ENCODE peak calls at places on chromosomes 11 and 22, in seven cellular contexts. O, R, Q, M, Z, D and C are unnamed samples.

GRCh38 chr11:107397357-107397756 is 60.3 kb downstream of the CWF19L2 start:
- DNase-seq in O (peak; percentile 42), R (no peak), Q (no peak), M (no peak), Z (no peak), D (no peak), C (no peak)

GRCh38 chr11:80188228-80188627 is 747.4 kb upstream of the TENM4 start:
- DNase-seq in O (no peak), R (no peak), Q (no peak), M (no peak), Z (no peak), D (no peak), C (no peak)

GRCh38 chr11:125110506-125110905 is 920 bp downstream of the TMEM218 start:
- DNase-seq in O (no peak), R (no peak), Q (no peak), M (no peak), Z (peak; percentile 38), D (no peak), C (no peak)

GRCh38 chr22:48695251-48695650 is 1132.4 kb downstream of the BRD1 start:
- DNase-seq in O (no peak), R (no peak), Q (no peak), M (no peak), Z (peak; percentile 13), D (no peak), C (no peak)

GRCh38 chr22:48880749-48881148 is 946.9 kb downstream of the BRD1 start:
- DNase-seq in O (no peak), R (no peak), Q (no peak), M (no peak), Z (no peak), D (no peak), C (peak; percentile 11)

GRCh38 chr11:15969281-15969680 is 387.1 kb downstream of the SOX6 start:
- DNase-seq in O (peak; percentile 79), R (no peak), Q (peak; percentile 83), M (peak; percentile 40), Z (peak; percentile 86), D (peak; percentile 55), C (no peak)

GRCh38 chr11:62008177-62008576 is 40.7 kb upstream of the FTH1 start:
- DNase-seq in O (no peak), R (no peak), Q (no peak), M (no peak), Z (no peak), D (no peak), C (no peak)

GRCh38 chr11:27694992-27695391 is 5.3 kb downstream of the BDNF start:
- DNase-seq in O (no peak), R (no peak), Q (no peak), M (no peak), Z (peak; percentile 67), D (no peak), C (no peak)

GRCh38 chr22:38454011-38454360 is 1.0 kb downstream of the KCNJ4 start:
- DNase-seq in O (no peak), R (no peak), Q (no peak), M (no peak), Z (no peak), D (no peak), C (no peak)
- H3K4me3 ChIP-seq in O (no peak overlapping the region), R (no peak overlapping the region), Q (no peak overlapping the region), M (no peak overlapping the region), Z (no peak overlapping the region), D (no peak overlapping the region), C (no peak overlapping the region)

DNA sequence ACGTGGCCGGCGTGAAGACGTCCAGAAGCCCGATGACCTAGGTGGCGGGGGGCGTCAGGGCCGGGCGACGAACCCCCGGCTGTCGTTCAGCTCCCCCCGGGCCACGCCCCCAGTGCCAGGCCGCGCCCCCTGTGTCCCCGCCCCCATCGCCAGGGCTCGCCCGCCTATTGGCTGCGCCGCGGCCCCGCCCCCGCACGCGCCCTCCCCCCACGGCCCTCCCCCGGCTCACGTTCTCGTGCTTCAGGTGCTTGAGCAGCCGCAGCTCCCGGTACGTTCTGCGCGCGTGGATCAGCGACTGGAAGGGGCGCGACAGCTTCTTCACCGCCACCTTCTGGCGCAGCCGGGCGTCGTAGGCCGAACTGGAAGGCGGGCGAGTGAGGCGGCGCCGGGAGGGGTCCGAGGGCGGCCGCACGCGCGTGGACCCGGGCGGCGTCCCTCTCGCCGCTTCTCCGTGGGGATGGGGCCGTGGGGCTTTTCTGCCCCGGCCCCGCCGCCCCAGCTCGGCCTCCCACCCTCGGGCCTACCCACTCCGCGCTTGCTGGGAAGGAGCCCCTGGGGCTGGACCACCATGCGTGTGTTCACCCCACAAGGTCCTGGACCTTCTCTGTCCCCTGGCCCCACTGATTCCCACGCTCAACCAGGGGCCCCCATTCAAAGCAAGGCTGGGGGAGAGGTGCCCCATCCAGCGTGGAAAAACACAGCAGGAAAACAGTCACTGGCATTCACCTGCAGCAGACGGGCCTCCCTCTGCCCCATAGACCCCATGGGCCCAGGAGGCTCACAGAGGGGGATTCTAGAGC is 2.4 kb downstream of the MAPK11 start:
- DNase-seq in O (peak; percentile 64), R (peak; percentile 38), Q (peak; percentile 77), M (no peak), Z (peak; percentile 81), D (no peak), C (peak; percentile 76)
- H3K4me3 ChIP-seq in O (no peak overlapping the region), R (no peak overlapping the region), Q (peak overlapping the region; percentile 48), M (peak overlapping the region; percentile 19), Z (peak overlapping the region; percentile 63), D (peak overlapping the region; percentile 19), C (peak overlapping the region; percentile 45)

GRCh38 chr11:33997473-33998347 is 53.8 kb upstream of the CAPRIN1 start:
- DNase-seq in O (peak; percentile 35), R (no peak), Q (no peak), M (no peak), Z (peak; percentile 12), D (no peak), C (no peak)
- H3K4me3 ChIP-seq in O (no peak overlapping the region), R (peak overlapping the region; percentile 33), Q (no peak overlapping the region), M (no peak overlapping the region), Z (peak overlapping the region; percentile 17), D (no peak overlapping the region), C (no peak overlapping the region)

GRCh38 chr22:35838849-35839646 is 121.4 kb downstream of the APOL5 start:
- DNase-seq in O (peak; percentile 33), R (no peak), Q (peak; percentile 73), M (no peak), Z (peak; percentile 91), D (peak; percentile 54), C (no peak)
- H3K4me3 ChIP-seq in O (no peak overlapping the region), R (no peak overlapping the region), Q (peak overlapping the region; percentile 57), M (peak overlapping the region; percentile 64), Z (peak overlapping the region; percentile 97), D (peak overlapping the region; percentile 58), C (peak overlapping the region; percentile 56)

GRCh38 chr22:47072642-47072967 is 310.2 kb downstream of the TBC1D22A start:
- DNase-seq in O (no peak), R (no peak), Q (no peak), M (no peak), Z (no peak), D (no peak), C (no peak)
- H3K4me3 ChIP-seq in O (no peak overlapping the region), R (no peak overlapping the region), Q (no peak overlapping the region), M (no peak overlapping the region), Z (no peak overlapping the region), D (no peak overlapping the region), C (no peak overlapping the region)

GRCh38 chr11:6584528-6584927 is 18.9 kb downstream of the RRP8 start:
- DNase-seq in O (no peak), R (no peak), Q (no peak), M (no peak), Z (no peak), D (no peak), C (no peak)

GRCh38 chr11:6583584-6583983 is 19.8 kb downstream of the RRP8 start:
- DNase-seq in O (no peak), R (no peak), Q (no peak), M (no peak), Z (no peak), D (no peak), C (no peak)

GRCh38 chr11:6587360-6587953 is 16.0 kb downstream of the RRP8 start:
- DNase-seq in O (no peak), R (no peak), Q (peak; percentile 82), M (no peak), Z (no peak), D (no peak), C (no peak)

GRCh38 chr11:6588018-6588417 is 15.4 kb downstream of the RRP8 start:
- DNase-seq in O (no peak), R (no peak), Q (no peak), M (no peak), Z (no peak), D (no peak), C (no peak)

GRCh38 chr11:6586434-6587359 is 16.7 kb downstream of the RRP8 start:
- DNase-seq in O (no peak), R (no peak), Q (no peak), M (no peak), Z (peak; percentile 60), D (no peak), C (no peak)
- H3K4me3 ChIP-seq in O (no peak overlapping the region), R (no peak overlapping the region), Q (no peak overlapping the region), M (no peak overlapping the region), Z (peak overlapping the region; percentile 41), D (no peak overlapping the region), C (no peak overlapping the region)